ENCODE peak calls at places on chromosomes 4 and X, in six cellular contexts. Y is neural crest cell; L is CD8-positive, alpha-beta T cell; U is HEK293T; N is stimulated activated CD4-positive, alpha-beta T cell treated with anti-CD3 and anti-CD28 coated beads, Interleukin-2, amount 100 ng/mL, for 48 hours; W is stimulated activated CD8-positive, alpha-beta memory T cell treated with anti-CD3 and anti-CD28 coated beads, Interleukin-7, amount 100 ng/mL, for 1 hour. F is an unnamed sample.

GRCh38 chrX:147875866-147876596 is 35.7 kb upstream of the FMR1 start:
- DNase-seq in Y (no peak), L (no peak), U (no peak), N (no peak), W (no peak), F (no peak)

GRCh38 chrX:150085881-150086280 is 147.6 kb upstream of the EOLA2 start:
- DNase-seq in Y (no peak), L (no peak), U (no peak), N (no peak), W (no peak), F (no peak)

GRCh38 chr4:6050551-6050950 is 32.3 kb upstream of the C4orf50 start:
- DNase-seq in Y (no peak), L (no peak), U (no peak), N (no peak), W (no peak), F (no peak)

GRCh38 chr4:26032572-26033320 is 118.7 kb downstream of the SMIM20 start:
- DNase-seq in Y (no peak), L (no peak), U (no peak), N (no peak), W (no peak), F (no peak)

GRCh38 chrX:72005046-72005445 is 94.4 kb downstream of the NHSL2 start:
- DNase-seq in Y (no peak), L (peak; percentile 15), U (no peak), N (no peak), W (no peak), F (no peak)

GRCh38 chr4:136106753-136107152 is 1425.5 kb downstream of the PCDH18 start:
- DNase-seq in Y (no peak), L (no peak), U (no peak), N (no peak), W (no peak), F (peak; percentile 51)

GRCh38 chrX:3094261-3094660 is 53.0 kb downstream of the ARSF start:
- DNase-seq in Y (no peak), L (no peak), U (no peak), N (no peak), W (no peak), F (no peak)

GRCh38 chr4:108849611-108850406 is 87.0 kb upstream of the ETNPPL start:
- DNase-seq in Y (no peak), L (no peak), U (no peak), N (no peak), W (no peak), F (no peak)

GRCh38 chrX:71514367-71515038 is 18.4 kb upstream of the OGT start:
- DNase-seq in Y (no peak), L (no peak), U (no peak), N (no peak), W (no peak), F (peak; percentile 25)

GRCh38 chr4:80097395-80098177 is 24.6 kb upstream of the ANTXR2 start:
- DNase-seq in Y (no peak), L (no peak), U (no peak), N (no peak), W (no peak), F (peak; percentile 8)

GRCh38 chr4:134812611-134813010 is 611.0 kb upstream of the PABPC4L start:
- DNase-seq in Y (no peak), L (no peak), U (no peak), N (no peak), W (no peak), F (no peak)

GRCh38 chr4:122652379-122652778 is 31.5 kb upstream of the IL21 start:
- DNase-seq in Y (peak; percentile 3), L (no peak), U (peak; percentile 34), N (peak; percentile 64), W (no peak), F (peak; percentile 51)

GRCh38 chrX:48045410-48046311 is 25.8 kb downstream of the ZNF630 start:
- DNase-seq in Y (no peak), L (no peak), U (no peak), N (no peak), W (no peak), F (peak; percentile 93)

GRCh38 chr4:123930971-123931370 is 534.4 kb downstream of the SPRY1 start:
- DNase-seq in Y (no peak), L (no peak), U (no peak), N (no peak), W (no peak), F (no peak)

GRCh38 chr4:37467223-37467622 is 219.0 kb downstream of the RELL1 start:
- DNase-seq in Y (no peak), L (no peak), U (no peak), N (no peak), W (no peak), F (no peak)

GRCh38 chrX:47807548-47807947 is 29.2 kb upstream of the ZNF81 start:
- DNase-seq in Y (no peak), L (no peak), U (no peak), N (no peak), W (no peak), F (no peak)

GRCh38 chr4:7792616-7793015 is 147.0 kb downstream of the AFAP1 start:
- DNase-seq in Y (no peak), L (no peak), U (no peak), N (no peak), W (no peak), F (no peak)

GRCh38 chr4:54716478-54717065 is 58.8 kb downstream of the KIT start:
- DNase-seq in Y (no peak), L (no peak), U (no peak), N (no peak), W (no peak), F (no peak)

F was measured in A673.